ENCODE peak calls at places on chromosome 16, in five cellular contexts. U is esophagus squamous epithelium; P is heart right ventricle; W is psoas muscle; I is naive thymus-derived CD4-positive, alpha-beta T cell. V is an unnamed sample. For H3K4me1, the result is how much of the 10 kb centered on the place peaks cover.

GRCh38 chr16:4356820-4357219 is 5.7 kb upstream of the PAM16 start:
- DNase-seq in U (no peak), P (no peak), W (no peak), I (no peak), V (no peak)

GRCh38 chr16:54370653-54371052 is 84.1 kb upstream of the IRX3 start:
- DNase-seq in U (no peak), P (peak), W (peak), I (no peak), V (no peak)

GRCh38 chr16:17633146-17633966 is 162.6 kb upstream of the XYLT1 start:
- DNase-seq in U (no peak), P (no peak), W (no peak), I (no peak), V (no peak)

GRCh38 chr16:67346328-67346727 is 19.7 kb downstream of the LRRC36 start:
- DNase-seq in U (no peak), P (no peak), W (no peak), I (no peak), V (no peak)

GRCh38 chr16:87330646-87331045 is 13.5 kb upstream of the C16orf95 start:
- DNase-seq in U (no peak), P (no peak), W (peak), I (no peak), V (no peak)

GRCh38 chr16:15682105-15682570 is 32.1 kb downstream of the NDE1 start:
- DNase-seq in U (no peak), P (no peak), W (no peak), I (no peak), V (peak)

GRCh38 chr16:79850348-79850747 is 249.8 kb upstream of the MAF start:
- DNase-seq in U (no peak), P (no peak), W (no peak), I (no peak), V (no peak)

GRCh38 chr16:55566432-55567175 is at the start of gene CAPNS2:
- DNase-seq in U (no peak), P (no peak), W (no peak), I (no peak), V (no peak)

GRCh38 chr16:59635674-59636073 is 901.6 kb upstream of the GOT2 start:
- DNase-seq in U (no peak), P (no peak), W (no peak), I (no peak), V (no peak)

GRCh38 chr16:2845116-2845515 is 12.9 kb downstream of the PRSS22 start:
- DNase-seq in U (no peak), P (no peak), W (no peak), I (no peak), V (no peak)

GRCh38 chr16:1788095-1788707 is 5.3 kb downstream of the IGFALS start:
- DNase-seq in U (no peak), P (peak), W (no peak), I (no peak), V (no peak)

GRCh38 chr16:3113765-3114479 is 1.5 kb downstream of the ZNF205 start:
- DNase-seq in U (no peak), P (no peak), W (no peak), I (no peak), V (no peak)

GRCh38 chr16:49179714-49180330 is 101.8 kb downstream of the CBLN1 start:
- DNase-seq in U (no peak), P (no peak), W (no peak), I (no peak), V (no peak)

GRCh38 chr16:86554917-86555762 is at the start of gene MTHFSD:
- DNase-seq in U (peak), P (peak), W (peak), I (peak), V (peak)

GRCh38 chr16:86496929-86497381 is 13.4 kb upstream of the FOXF1 start:
- DNase-seq in U (no peak), P (no peak), W (no peak), I (no peak), V (no peak)

GRCh38 chr16:68235882-68236803 is at the start of gene ESRP2:
- DNase-seq in U (no peak), P (no peak), W (peak), I (peak), V (peak)

GRCh38 chr16:84234656-84235285 is 5.0 kb downstream of the KCNG4 start:
- DNase-seq in U (no peak), P (no peak), W (no peak), I (no peak), V (no peak)

GRCh38 chr16:31869511-31870201 is 4.0 kb upstream of the ZNF267 start:
- DNase-seq in U (no peak), P (no peak), W (no peak), I (peak), V (peak)

GRCh38 chr16:53509906-53510703 is 7.1 kb upstream of the AKTIP start:
- DNase-seq in U (no peak), P (peak), W (peak), I (peak), V (no peak)

GRCh38 chr16:12811441-12812198 is 7.9 kb upstream of the CPPED1 start:
- DNase-seq in U (no peak), P (no peak), W (no peak), I (no peak), V (no peak)

GRCh38 chr16:57743886-57744645 is 8.5 kb downstream of the KATNB1 start:
- DNase-seq in U (no peak), P (no peak), W (no peak), I (no peak), V (no peak)

GRCh38 chr16:89026121-89026612 is 49.2 kb upstream of the CBFA2T3 start:
- DNase-seq in U (no peak), P (no peak), W (no peak), I (no peak), V (no peak)

GRCh38 chr16:31354394-31355291 is at the start of gene ITGAX:
- DNase-seq in U (no peak), P (no peak), W (peak), I (no peak), V (peak)

GRCh38 chr16:55734665-55735064 is 78.9 kb downstream of the SLC6A2 start:
- DNase-seq in U (no peak), P (no peak), W (no peak), I (no peak), V (no peak)

GRCh38 chr16:27389272-27389961 is 12.6 kb upstream of the IL21R start:
- DNase-seq in U (no peak), P (no peak), W (no peak), I (no peak), V (no peak)

GRCh38 chr16:52436646-52437645 is 110.0 kb downstream of the TOX3 start:
- DNase-seq in U (no peak), P (no peak), W (no peak), I (no peak), V (no peak)

GRCh38 chr16:85329059-85329812 is 217.0 kb upstream of the CIBAR2 start:
- DNase-seq in U (no peak), P (no peak), W (no peak), I (no peak), V (no peak)

GRCh38 chr16:1159973-1160772 is 7.3 kb downstream of the CACNA1H start:
- DNase-seq in U (no peak), P (peak), W (peak), I (no peak), V (no peak)

GRCh38 chr16:76201385-76201784 is 75.8 kb upstream of the CNTNAP4 start:
- DNase-seq in U (no peak), P (no peak), W (no peak), I (no peak), V (no peak)

GRCh38 chr16:66935319-66936011 is at the start of gene CES2:
- DNase-seq in U (no peak), P (peak), W (peak), I (no peak), V (no peak)

GRCh38 chr16:28572659-28573510 is 19.2 kb downstream of the SGF29 start:
- DNase-seq in U (no peak), P (no peak), W (no peak), I (no peak), V (no peak)

GRCh38 chr16:74485916-74486315 is 64.6 kb upstream of the CLEC18B start:
- DNase-seq in U (no peak), P (no peak), W (no peak), I (no peak), V (no peak)

GRCh38 chr16:74477226-74477625 is 55.9 kb upstream of the CLEC18B start:
- DNase-seq in U (no peak), P (no peak), W (no peak), I (no peak), V (no peak)

GRCh38 chr16:74480150-74481029 is 59.1 kb upstream of the CLEC18B start:
- DNase-seq in U (no peak), P (no peak), W (no peak), I (no peak), V (no peak)
- H3K4me3 ChIP-seq in U (no peak), P (no peak), W (no peak), I (no peak), V (no peak)

GRCh38 chr16:81493755-81494433 is 49.3 kb downstream of the CMIP start:
- DNase-seq in U (no peak), P (no peak), W (peak), I (no peak), V (no peak)
- H3K4me1 ChIP-seq in U (half or more), P (under half), W (under half), I (under half), V (under half)

DNA sequence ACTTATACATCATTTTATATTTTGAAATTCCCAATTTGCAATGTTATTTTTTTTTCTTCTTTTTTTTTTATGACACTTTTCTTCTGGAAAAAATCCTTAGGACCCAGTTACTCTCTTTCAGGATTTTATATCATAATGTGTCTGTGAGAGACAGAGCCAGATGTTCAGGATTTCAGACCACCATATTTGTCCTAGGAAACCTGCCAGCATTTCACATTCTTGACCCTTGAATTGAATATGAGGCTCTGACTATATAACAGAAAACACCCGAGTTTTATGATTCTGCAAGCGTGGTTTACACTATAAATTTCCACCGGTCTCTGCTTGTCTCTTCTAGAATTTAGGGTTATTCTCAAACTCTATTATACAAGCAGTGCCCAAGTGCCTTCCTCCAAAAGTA is 621.0 kb downstream of the WWOX start:
- DNase-seq in U (no peak), P (no peak), W (no peak), I (no peak), V (no peak)
- H3K4me3 ChIP-seq in U (no peak), P (no peak), W (no peak), I (no peak), V (no peak)

GRCh38 chr16:72877374-72878028 is 170.4 kb downstream of the ZFHX3 start:
- DNase-seq in U (no peak), P (no peak), W (no peak), I (no peak), V (no peak)
- H3K4me1 ChIP-seq in U (under half), P (under half), W (under half), I (under half), V (under half)

DNA sequence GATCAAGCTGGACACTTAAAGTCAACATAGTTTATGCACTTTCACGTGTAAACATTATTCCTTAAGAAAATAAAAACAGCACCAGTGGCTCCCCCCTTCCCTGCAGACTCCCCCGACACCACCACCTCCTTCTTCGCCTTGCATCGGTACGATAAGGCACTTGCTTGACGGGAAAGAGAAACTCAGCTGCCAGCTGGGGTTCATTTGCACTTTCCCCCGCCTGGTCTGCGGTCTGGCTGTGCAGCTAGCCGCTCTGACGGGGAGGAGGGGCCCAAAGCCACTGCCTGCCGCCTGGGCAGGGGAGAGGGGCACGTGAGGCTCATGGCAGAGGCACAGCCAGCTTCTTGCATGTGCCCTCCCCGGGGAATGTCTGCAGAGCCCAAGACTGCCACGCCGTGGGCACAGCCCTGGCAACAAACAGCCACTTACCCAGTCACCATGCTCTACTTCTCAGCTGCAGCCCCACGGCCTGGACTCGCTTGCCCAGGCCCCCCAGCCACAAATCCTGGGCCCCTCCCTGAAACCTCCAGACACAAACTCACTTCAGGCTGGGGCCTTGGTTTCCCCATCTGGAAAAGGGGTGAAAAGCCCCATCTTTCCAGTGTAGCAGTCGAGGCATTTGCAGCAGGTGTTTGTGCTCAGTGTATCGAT is 16.5 kb upstream of the PRM1 start:
- DNase-seq in U (peak), P (peak), W (peak), I (peak), V (peak)
- H3K4me3 ChIP-seq in U (peak), P (peak), W (peak), I (peak), V (peak)

GRCh38 chr16:22188267-22188594 is 17.8 kb upstream of the EEF2K start:
- DNase-seq in U (no peak), P (no peak), W (no peak), I (no peak), V (no peak)

GRCh38 chr16:22183901-22184614 is 21.8 kb downstream of the SDR42E2 start:
- DNase-seq in U (no peak), P (no peak), W (no peak), I (peak), V (no peak)

GRCh38 chr16:22188595-22189442 is 17.3 kb upstream of the EEF2K start:
- DNase-seq in U (no peak), P (peak), W (peak), I (peak), V (peak)

GRCh38 chr16:22184615-22184968 is 21.5 kb upstream of the EEF2K start:
- DNase-seq in U (no peak), P (no peak), W (no peak), I (no peak), V (no peak)

GRCh38 chr16:22186517-22186916 is 19.6 kb upstream of the EEF2K start:
- DNase-seq in U (no peak), P (no peak), W (no peak), I (no peak), V (no peak)
- H3K4me1 ChIP-seq in U (under half), P (under half), W (under half), I (under half), V (under half)